ENCODE peak calls at places on chromosomes 16 and 17, in six cellular contexts. One of them, this sample, is unnamed.

GRCh38 chr17:75847595-75848522 is 3.7 kb upstream of the UNC13D start:
- DNase-seq in NCI-H345: no peak
- DNase-seq in uterus: no peak
- DNase-seq in NCI-H2081: no peak
- DNase-seq in ecto neural progenitor cell: no peak
- DNase-seq in brain microvascular endothelial cell: no peak
- DNase-seq in this sample: no peak

GRCh38 chr16:14511798-14512131 is 118.3 kb downstream of the PARN start:
- DNase-seq in NCI-H345: no peak
- DNase-seq in uterus: no peak
- DNase-seq in NCI-H2081: no peak
- DNase-seq in ecto neural progenitor cell: no peak
- DNase-seq in brain microvascular endothelial cell: no peak
- DNase-seq in this sample: no peak

GRCh38 chr16:85366031-85366763 is 246.9 kb upstream of the GSE1 start:
- DNase-seq in NCI-H345: peak; percentile 39
- DNase-seq in uterus: no peak
- DNase-seq in NCI-H2081: no peak
- DNase-seq in ecto neural progenitor cell: no peak
- DNase-seq in brain microvascular endothelial cell: no peak
- DNase-seq in this sample: no peak

GRCh38 chr17:4806770-4807533 is at the start of gene PLD2:
- DNase-seq in NCI-H345: peak; percentile 85
- DNase-seq in uterus: peak; percentile 80
- DNase-seq in NCI-H2081: peak; percentile 78
- DNase-seq in ecto neural progenitor cell: peak; percentile 95
- DNase-seq in brain microvascular endothelial cell: peak; percentile 47
- DNase-seq in this sample: peak; percentile 96

GRCh38 chr17:35774499-35774898 is 13.8 kb downstream of the C17orf50 start:
- DNase-seq in NCI-H345: no peak
- DNase-seq in uterus: peak; percentile 63
- DNase-seq in NCI-H2081: no peak
- DNase-seq in ecto neural progenitor cell: no peak
- DNase-seq in brain microvascular endothelial cell: no peak
- DNase-seq in this sample: no peak

GRCh38 chr16:25198021-25198420 is 18.7 kb upstream of the AQP8 start:
- DNase-seq in NCI-H345: no peak
- DNase-seq in uterus: no peak
- DNase-seq in NCI-H2081: no peak
- DNase-seq in ecto neural progenitor cell: no peak
- DNase-seq in brain microvascular endothelial cell: no peak
- DNase-seq in this sample: no peak

GRCh38 chr16:81779540-81780320 is 639 bp downstream of the PLCG2 start:
- DNase-seq in NCI-H345: no peak
- DNase-seq in uterus: no peak
- DNase-seq in NCI-H2081: no peak
- DNase-seq in ecto neural progenitor cell: peak; percentile 59
- DNase-seq in brain microvascular endothelial cell: no peak
- DNase-seq in this sample: peak; percentile 46

GRCh38 chr17:36470499-36470898 is 16.0 kb upstream of the ZNHIT3 start:
- DNase-seq in NCI-H345: no peak
- DNase-seq in uterus: no peak
- DNase-seq in NCI-H2081: no peak
- DNase-seq in ecto neural progenitor cell: no peak
- DNase-seq in brain microvascular endothelial cell: no peak
- DNase-seq in this sample: no peak

GRCh38 chr17:37650419-37651003 is 7.3 kb upstream of the DDX52 start:
- DNase-seq in NCI-H345: peak; percentile 7
- DNase-seq in uterus: no peak
- DNase-seq in NCI-H2081: peak; percentile 20
- DNase-seq in ecto neural progenitor cell: peak; percentile 62
- DNase-seq in brain microvascular endothelial cell: peak; percentile 40
- DNase-seq in this sample: no peak

GRCh38 chr16:50699345-50700159 is 6.1 kb downstream of the NOD2 start:
- DNase-seq in NCI-H345: no peak
- DNase-seq in uterus: no peak
- DNase-seq in NCI-H2081: no peak
- DNase-seq in ecto neural progenitor cell: no peak
- DNase-seq in brain microvascular endothelial cell: no peak
- DNase-seq in this sample: no peak

GRCh38 chr16:67719048-67719777 is at the start of gene GFOD2:
- DNase-seq in NCI-H345: peak; percentile 90
- DNase-seq in uterus: peak; percentile 98
- DNase-seq in NCI-H2081: peak; percentile 89
- DNase-seq in ecto neural progenitor cell: peak; percentile 99
- DNase-seq in brain microvascular endothelial cell: peak; percentile 91
- DNase-seq in this sample: peak; percentile 100

GRCh38 chr16:66150691-66151090 is 215.8 kb upstream of the CDH5 start:
- DNase-seq in NCI-H345: no peak
- DNase-seq in uterus: no peak
- DNase-seq in NCI-H2081: no peak
- DNase-seq in ecto neural progenitor cell: no peak
- DNase-seq in brain microvascular endothelial cell: no peak
- DNase-seq in this sample: no peak

GRCh38 chr17:67716405-67716798 is 1.3 kb upstream of the NOL11 start:
- DNase-seq in NCI-H345: no peak
- DNase-seq in uterus: no peak
- DNase-seq in NCI-H2081: no peak
- DNase-seq in ecto neural progenitor cell: no peak
- DNase-seq in brain microvascular endothelial cell: no peak
- DNase-seq in this sample: no peak